ENCODE peak calls at places on chromosomes 5 and 9, in four cellular contexts. Z is transverse colon; D is CD4-positive, alpha-beta T cell; O is astrocyte. V is an unnamed sample. For H3K27me3, the result is how much of the 10 kb centered on the place peaks cover.

GRCh38 chr9:88653926-88654325 is 118.9 kb downstream of the NXNL2 start:
- DNase-seq in Z (no peak), D (no peak), O (peak), V (no peak)

GRCh38 chr9:33867747-33868429 is 50.9 kb downstream of the UBE2R2 start:
- DNase-seq in Z (no peak), D (no peak), O (no peak), V (no peak)

GRCh38 chr5:84614907-84615306 is 230.2 kb upstream of the EDIL3 start:
- DNase-seq in Z (no peak), D (no peak), O (no peak), V (no peak)

GRCh38 chr5:72141440-72142271 is 34.4 kb downstream of the MAP1B start:
- DNase-seq in Z (no peak), D (no peak), O (peak), V (no peak)

GRCh38 chr9:125561497-125562148 is 145.4 kb downstream of the MAPKAP1 start:
- DNase-seq in Z (no peak), D (no peak), O (no peak), V (no peak)

GRCh38 chr5:138601444-138601843 is 26.2 kb upstream of the HSPA9 start:
- DNase-seq in Z (peak), D (no peak), O (no peak), V (no peak)

GRCh38 chr5:95726811-95727763 is 4.0 kb upstream of the RHOBTB3 start:
- DNase-seq in Z (no peak), D (no peak), O (no peak), V (no peak)

GRCh38 chr5:92372766-92373165 is 989.6 kb upstream of the ARRDC3 start:
- DNase-seq in Z (no peak), D (no peak), O (peak), V (no peak)

GRCh38 chr9:128903871-128904371 is 16.9 kb upstream of the PHYHD1 start:
- DNase-seq in Z (no peak), D (no peak), O (no peak), V (no peak)

GRCh38 chr5:132812949-132813598 is at the start of gene SOWAHA:
- DNase-seq in Z (peak), D (no peak), O (no peak), V (no peak)

GRCh38 chr5:132816083-132816482 is 3.0 kb downstream of the SOWAHA start:
- DNase-seq in Z (no peak), D (no peak), O (no peak), V (no peak)

GRCh38 chr5:132813599-132814440 is 718 bp downstream of the SOWAHA start:
- DNase-seq in Z (peak), D (peak), O (no peak), V (no peak)

GRCh38 chr5:132815454-132815853 is 2.4 kb downstream of the SOWAHA start:
- DNase-seq in Z (no peak), D (no peak), O (no peak), V (no peak)

GRCh38 chr5:132814441-132815294 is 1.6 kb downstream of the SOWAHA start:
- DNase-seq in Z (no peak), D (no peak), O (no peak), V (no peak)
- H3K27me3 ChIP-seq in Z (under half), D (under half), O (under half), V (under half)

GRCh38 chr9:38129366-38129765 is 60.3 kb upstream of the SHB start:
- DNase-seq in Z (no peak), D (no peak), O (no peak), V (no peak)
- TF ChIP-seq CTCF in Z (no peak), D (no peak), O (no peak), V (no peak)

GRCh38 chr9:136341042-136341655 is 13.8 kb downstream of the GPSM1 start:
- DNase-seq in Z (no peak), D (no peak), O (no peak), V (no peak)

GRCh38 chr9:136339173-136339957 is 12.0 kb downstream of the GPSM1 start:
- DNase-seq in Z (peak), D (peak), O (no peak), V (no peak)

GRCh38 chr9:136341769-136342168 is 14.4 kb downstream of the GPSM1 start:
- DNase-seq in Z (no peak), D (no peak), O (no peak), V (no peak)

GRCh38 chr9:136339958-136340310 is 12.6 kb downstream of the GPSM1 start:
- DNase-seq in Z (no peak), D (no peak), O (no peak), V (no peak)

GRCh38 chr9:136340356-136341041 is 13.2 kb downstream of the GPSM1 start:
- DNase-seq in Z (no peak), D (no peak), O (no peak), V (no peak)
- H3K27me3 ChIP-seq in Z (under half), D (under half), O (under half), V (under half)

GRCh38 chr5:172868924-172869565 is 35.0 kb downstream of the ERGIC1 start:
- DNase-seq in Z (peak), D (no peak), O (peak), V (no peak)
- TF ChIP-seq CTCF in Z (no peak), D (no peak), O (peak), V (no peak)

DNA sequence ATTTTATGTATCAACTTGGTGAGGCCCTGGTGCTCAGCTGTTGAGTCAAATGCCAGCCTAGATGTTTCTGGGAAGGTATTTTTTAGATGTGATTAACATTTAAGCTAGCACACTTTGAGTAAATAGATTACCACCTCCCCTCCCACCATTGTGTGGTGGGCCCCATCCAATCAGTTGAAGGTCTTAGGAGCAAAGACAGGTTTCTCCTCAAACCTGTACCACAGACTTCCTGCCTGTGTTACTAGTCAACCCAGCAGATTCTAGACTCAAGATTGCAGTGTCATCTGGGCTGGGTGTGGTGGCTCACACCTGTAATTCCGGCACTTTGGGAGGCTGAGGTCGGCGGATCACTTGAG is 33.8 kb downstream of the MRPL36 start:
- DNase-seq in Z (no peak), D (no peak), O (no peak), V (no peak)
- H3K27me3 ChIP-seq in Z (under half), D (under half), O (under half), V (under half)

GRCh38 chr9:112355305-112355953 is 22.0 kb upstream of the PTBP3 start:
- DNase-seq in Z (no peak), D (no peak), O (no peak), V (no peak)
- TF ChIP-seq CTCF in Z (no peak), D (no peak), O (no peak), V (no peak)

DNA sequence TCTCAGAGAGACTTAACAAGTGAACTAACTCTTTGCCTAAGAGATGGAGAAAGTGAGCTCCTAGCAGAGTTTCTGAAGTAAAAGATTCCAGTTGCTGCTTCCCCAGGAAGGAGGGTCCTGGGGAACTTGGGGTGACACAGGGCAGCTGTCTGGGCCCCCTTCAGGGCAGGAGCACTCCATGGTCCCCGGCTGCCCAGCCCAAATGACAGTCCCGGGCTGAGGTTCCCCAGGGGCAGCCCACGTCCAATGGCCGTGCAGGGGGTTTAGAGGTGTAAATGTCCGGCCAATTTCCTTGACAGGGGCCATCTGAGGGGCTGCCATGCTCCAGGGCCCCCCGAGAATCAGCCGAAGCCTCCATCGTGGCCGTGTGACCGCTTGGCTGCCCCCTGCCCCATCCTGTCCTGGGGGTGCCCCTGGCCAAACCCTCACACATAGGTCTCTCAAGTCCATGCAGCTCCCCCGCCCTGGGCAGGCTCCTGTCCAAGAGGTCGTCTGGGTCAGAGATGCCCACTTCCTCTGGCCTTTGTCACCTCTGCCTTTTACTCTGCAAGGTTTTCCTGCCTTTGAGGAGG is 5.5 kb upstream of the PPP1R26 start:
- DNase-seq in Z (no peak), D (no peak), O (no peak), V (no peak)
- H3K27me3 ChIP-seq in Z (under half), D (under half), O (under half), V (under half)